ENCODE peak calls at places on chromosomes 3 and 15, in ten cellular contexts. W is GM03348; X is esophagus squamous epithelium; M is activated CD8-positive, alpha-beta memory T cell treated with anti-CD3 and anti-CD28 coated beads, Interleukin-2, amount 50 U/mL, for 4 hours; S is prostate gland; U is stimulated activated CD4-positive, alpha-beta T cell treated with anti-CD3 and anti-CD28 coated beads, Interleukin-4, amount 100 ng/mL, for 4 hours; D is cerebellum; Q is GM23248; B is NAMALWA; H is activated CD4-positive, alpha-beta T cell treated with anti-CD3 and anti-CD28 coated beads, Interleukin-2, amount 50 U/mL, for 24 hours. J is an unnamed sample.

GRCh38 chr3:132870596-132870995 is 148.4 kb upstream of the NPHP3 start:
- DNase-seq in Q (no peak), U (no peak), D (no peak), B (peak), H (no peak), M (no peak), S (no peak), W (no peak), X (no peak), J (no peak)

GRCh38 chr3:170730071-170730812 is 139.8 kb downstream of the RPL22L1 start:
- DNase-seq in S (no peak), X (no peak), Q (no peak), H (no peak), B (no peak), U (no peak), D (no peak), W (no peak), M (no peak), J (no peak)

GRCh38 chr15:52295421-52295991 is at the start of gene MYO5C:
- DNase-seq in B (no peak), U (no peak), Q (peak), X (no peak), H (no peak), S (peak), D (peak), W (peak), M (no peak), J (no peak)

GRCh38 chr3:135093121-135093520 is 298.1 kb downstream of the EPHB1 start:
- DNase-seq in H (no peak), S (no peak), M (no peak), U (no peak), W (no peak), D (no peak), B (no peak), X (no peak), Q (no peak), J (no peak)

GRCh38 chr15:33068007-33068441 is 126.5 kb downstream of the FMN1 start:
- DNase-seq in D (no peak), S (peak), H (no peak), Q (peak), U (no peak), W (peak), B (peak), X (no peak), M (no peak), J (no peak)

GRCh38 chr15:76930831-76931396 is 635 bp upstream of the RCN2 start:
- DNase-seq in M (no peak), H (no peak), Q (no peak), S (no peak), B (no peak), W (no peak), X (no peak), U (no peak), D (no peak), J (no peak)

GRCh38 chr3:23685484-23686258 is 120.1 kb upstream of the UBE2E1 start:
- DNase-seq in U (no peak), B (no peak), Q (peak), H (no peak), M (no peak), S (peak), X (peak), D (peak), W (peak), J (peak)

GRCh38 chr15:82768414-82769081 is 37.3 kb downstream of the FSD2 start:
- DNase-seq in M (no peak), H (no peak), S (no peak), D (no peak), W (no peak), U (no peak), X (no peak), Q (peak), B (no peak), J (no peak)

J was measured in hepatic stellate cell.